ENCODE peak calls at places on chromosomes 16 and 17, in nine cellular contexts. U is retinal pigment epithelial cell; G is HuH-7.5; T is PC-3; O is A549; L is Ammon's horn; E is adipocyte; R is stimulated activated CD8-positive, alpha-beta memory T cell treated with anti-CD3 and anti-CD28 coated beads, Interleukin-4, amount 100 ng/mL, for 24 hours; Z is upper lobe of right lung. V is an unnamed sample.

GRCh38 chr17:44004761-44005526 is 522 bp downstream of the NAGS start:
- DNase-seq in R (no peak), Z (peak; percentile 78), T (peak; percentile 57), E (no peak), L (no peak), O (no peak), U (no peak), G (no peak), V (no peak)

GRCh38 chr16:72560617-72561016 is 388.7 kb upstream of the PMFBP1 start:
- DNase-seq in T (no peak), Z (no peak), L (no peak), O (no peak), G (no peak), E (no peak), U (no peak), R (no peak), V (no peak)

GRCh38 chr16:85385463-85386331 is 227.4 kb upstream of the GSE1 start:
- DNase-seq in G (peak; percentile 94), O (no peak), E (no peak), R (no peak), T (no peak), L (no peak), U (no peak), Z (peak; percentile 59), V (no peak)

GRCh38 chr17:58328195-58329034 is at the start of gene TSPOAP1:
- DNase-seq in T (no peak), L (peak; percentile 85), E (no peak), G (no peak), R (peak; percentile 81), Z (peak; percentile 70), O (no peak), U (no peak), V (no peak)

GRCh38 chr17:37698132-37698615 is 46.7 kb downstream of the HNF1B start:
- DNase-seq in R (no peak), E (no peak), L (no peak), U (no peak), O (peak; percentile 58), Z (no peak), T (peak; percentile 8), G (peak; percentile 29), V (peak; percentile 38)

GRCh38 chr16:52725043-52725442 is 178.1 kb upstream of the TOX3 start:
- DNase-seq in T (no peak), G (no peak), U (no peak), O (no peak), L (no peak), R (no peak), E (no peak), Z (no peak), V (no peak)

GRCh38 chr17:43360376-43360738 is 38.4 kb upstream of the ARL4D start:
- DNase-seq in Z (no peak), G (no peak), R (peak; percentile 50), O (peak; percentile 69), U (peak; percentile 60), L (peak; percentile 29), E (peak; percentile 80), T (peak; percentile 69), V (peak; percentile 100)

GRCh38 chr17:6279659-6280058 is 155.3 kb downstream of the AIPL1 start:
- DNase-seq in R (no peak), G (peak; percentile 25), L (no peak), E (no peak), Z (no peak), O (no peak), U (no peak), T (peak; percentile 87), V (no peak)

GRCh38 chr17:82959242-82959930 is 119.6 kb upstream of the ZNF750 start:
- DNase-seq in O (no peak), E (no peak), T (no peak), L (no peak), Z (peak; percentile 38), U (no peak), G (no peak), R (no peak), V (no peak)

V was measured in RKO.